ENCODE peak calls at places on chromosomes 4 and X, in seven cellular contexts. E, N, L, Y, R, K and D are unnamed samples.

GRCh38 chrX:2662586-2662985 is 28.5 kb upstream of the CD99 start:
- DNase-seq in L (no peak), R (no peak), E (no peak), K (no peak), Y (no peak), N (no peak), D (no peak)

GRCh38 chr4:155592568-155593343 is 73.9 kb upstream of the GUCY1A1 start:
- DNase-seq in K (no peak), R (no peak), E (no peak), N (no peak), Y (peak), L (no peak), D (no peak)

GRCh38 chr4:42268824-42269223 is 116.4 kb upstream of the BEND4 start:
- DNase-seq in L (no peak), K (no peak), Y (no peak), N (no peak), E (no peak), R (no peak), D (no peak)

GRCh38 chr4:76272582-76272981 is 21.1 kb downstream of the FAM47E start:
- DNase-seq in K (no peak), N (no peak), L (no peak), E (no peak), Y (no peak), R (no peak), D (no peak)

GRCh38 chrX:56726609-56727008 is 2.4 kb upstream of the NBDY start:
- DNase-seq in L (peak), E (no peak), Y (peak), R (peak), N (no peak), K (no peak), D (peak)

GRCh38 chrX:51507551-51507950 is 11.2 kb upstream of the NUDT11 start:
- DNase-seq in R (no peak), N (no peak), E (no peak), K (no peak), L (no peak), Y (no peak), D (no peak)

GRCh38 chr4:38621004-38621684 is 42.9 kb upstream of the KLF3 start:
- DNase-seq in L (no peak), N (no peak), Y (peak), E (no peak), R (peak), K (no peak), D (peak)

GRCh38 chr4:89136525-89136924 is 25.2 kb downstream of the TIGD2 start:
- DNase-seq in N (no peak), E (no peak), R (no peak), Y (peak), K (no peak), L (no peak), D (no peak)

GRCh38 chr4:183012862-183013855 is 85.9 kb upstream of the WWC2 start:
- DNase-seq in R (no peak), L (no peak), K (peak), Y (no peak), N (no peak), E (no peak), D (no peak)

GRCh38 chr4:91622925-91623600 is 680.7 kb upstream of the GRID2 start:
- DNase-seq in L (no peak), Y (no peak), R (no peak), E (no peak), K (no peak), N (no peak), D (no peak)

GRCh38 chr4:30839583-30840520 is 119.7 kb downstream of the PCDH7 start:
- DNase-seq in L (no peak), Y (peak), R (no peak), E (no peak), N (no peak), K (no peak), D (no peak)

GRCh38 chr4:82469776-82470345 is 39.5 kb downstream of the ENOPH1 start:
- DNase-seq in K (no peak), Y (peak), L (no peak), N (no peak), R (peak), E (no peak), D (peak)

GRCh38 chr4:40845136-40845910 is 95.6 kb downstream of the NSUN7 start:
- DNase-seq in Y (no peak), R (no peak), N (no peak), E (no peak), L (no peak), K (no peak), D (no peak)

GRCh38 chr4:77905651-77906263 is 43.1 kb downstream of the MRPL1 start:
- DNase-seq in E (no peak), L (no peak), N (no peak), K (no peak), Y (peak), R (no peak), D (no peak)

GRCh38 chrX:3788494-3789233 is 75.2 kb upstream of the PRKX start:
- DNase-seq in Y (no peak), K (no peak), R (no peak), L (peak), N (no peak), E (no peak), D (no peak)

GRCh38 chr4:89134775-89135319 is 23.5 kb downstream of the TIGD2 start:
- DNase-seq in Y (peak), N (no peak), R (peak), E (no peak), L (no peak), K (no peak), D (peak)